ENCODE peak calls at places on chromosome 21, in eight cellular contexts. D, N, Z, S, A, C, L and Y are unnamed samples.

GRCh38 chr21:19048088-19048672 is 644.6 kb upstream of the TMPRSS15 start:
- DNase-seq in A (no peak), S (no peak), N (no peak), Z (no peak), D (no peak), L (no peak), C (no peak), Y (no peak)

GRCh38 chr21:17045214-17045835 is 467.5 kb upstream of the CXADR start:
- DNase-seq in N (no peak), Z (peak), C (peak), S (no peak), L (no peak), A (no peak), D (no peak), Y (no peak)

GRCh38 chr21:31728191-31728590 is 3.7 kb downstream of the SCAF4 start:
- DNase-seq in A (no peak), C (no peak), Z (no peak), N (no peak), D (no peak), S (no peak), L (no peak), Y (no peak)

GRCh38 chr21:35563885-35564451 is 496.4 kb downstream of the SETD4 start:
- DNase-seq in C (peak), D (peak), S (peak), Z (peak), L (no peak), N (no peak), A (peak), Y (no peak)

GRCh38 chr21:37620401-37620800 is 253.8 kb downstream of the DYRK1A start:
- DNase-seq in C (no peak), D (no peak), L (no peak), A (peak), S (no peak), Z (no peak), N (no peak), Y (no peak)

GRCh38 chr21:37087188-37087587 is 14.1 kb downstream of the TTC3 start:
- DNase-seq in N (no peak), A (no peak), C (peak), Z (peak), S (no peak), L (no peak), D (no peak), Y (no peak)

GRCh38 chr21:43603641-43604504 is 55.4 kb downstream of the HSF2BP start:
- DNase-seq in C (peak), N (no peak), S (no peak), L (no peak), D (no peak), A (no peak), Z (peak), Y (no peak)

GRCh38 chr21:25818156-25818950 is 83.6 kb downstream of the GABPA start:
- DNase-seq in C (no peak), L (no peak), S (no peak), N (no peak), A (no peak), D (no peak), Z (no peak), Y (no peak)

GRCh38 chr21:29849735-29850176 is 90.0 kb downstream of the GRIK1 start:
- DNase-seq in S (peak), A (peak), N (peak), D (no peak), L (no peak), Z (peak), C (peak), Y (peak)

GRCh38 chr21:43812139-43812821 is 22.9 kb downstream of the RRP1 start:
- DNase-seq in A (peak), D (no peak), N (peak), Z (peak), L (no peak), C (no peak), S (no peak), Y (peak)

GRCh38 chr21:30434033-30434631 is 4.1 kb downstream of the KRTAP13-4 start:
- DNase-seq in S (no peak), D (no peak), Z (peak), C (no peak), L (no peak), A (no peak), N (peak), Y (no peak)

GRCh38 chr21:46057710-46058241 is 40.1 kb upstream of the COL6A2 start:
- DNase-seq in C (no peak), Z (no peak), L (no peak), A (peak), N (no peak), D (no peak), S (no peak), Y (peak)

GRCh38 chr21:46055863-46056281 is 42.0 kb upstream of the COL6A2 start:
- DNase-seq in A (peak), N (no peak), L (no peak), Z (no peak), S (no peak), C (peak), D (no peak), Y (peak)

GRCh38 chr21:46054447-46054846 is 43.5 kb upstream of the COL6A2 start:
- DNase-seq in A (no peak), L (no peak), N (no peak), D (no peak), C (peak), S (no peak), Z (no peak), Y (peak)

GRCh38 chr21:46057111-46057709 is 40.7 kb upstream of the COL6A2 start:
- DNase-seq in C (no peak), Z (peak), N (no peak), S (no peak), A (peak), D (no peak), L (no peak), Y (peak)

GRCh38 chr21:46056450-46056903 is 41.4 kb upstream of the COL6A2 start:
- DNase-seq in D (peak), A (peak), L (no peak), S (peak), Z (peak), N (no peak), C (peak), Y (peak)
- TF ChIP-seq POLR2A in D (no peak), A (no peak), L (no peak), S (no peak), Z (no peak), N (no peak), C (peak), Y (no peak)

DNA sequence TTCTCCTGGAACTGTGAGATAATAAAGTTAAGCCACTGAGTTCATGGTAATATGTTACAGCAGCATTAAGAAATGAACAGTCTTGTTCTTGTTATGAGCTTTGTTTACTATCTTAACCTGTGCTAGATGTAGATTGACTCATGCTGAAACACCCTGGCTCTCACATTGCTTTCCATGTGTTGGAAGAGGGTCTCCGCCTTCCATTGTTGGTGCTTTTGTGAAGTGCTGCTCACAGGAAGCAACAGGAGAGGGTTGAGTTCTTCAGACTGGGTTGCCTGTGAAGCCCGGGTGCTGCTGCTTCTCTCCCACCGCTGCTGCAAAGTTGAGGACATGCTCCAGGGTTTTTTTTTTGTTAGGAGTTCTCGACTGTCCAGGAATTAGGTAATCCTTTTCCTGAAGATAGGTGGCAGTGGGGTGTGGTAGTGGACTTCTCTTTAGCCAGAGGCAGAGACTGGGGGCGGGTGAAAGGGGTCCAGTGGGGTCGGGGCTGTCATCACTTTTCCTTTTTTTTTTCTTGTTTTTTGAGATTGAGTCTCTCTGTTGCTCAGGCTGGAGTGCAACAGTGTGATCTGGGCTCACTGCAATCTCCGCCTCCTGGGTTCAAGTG is 28.7 kb upstream of the HMGN1 start:
- DNase-seq in L (no peak), Z (no peak), S (no peak), A (no peak), C (no peak), D (no peak), N (no peak), Y (no peak)
- TF ChIP-seq CTCF in L (no peak), Z (no peak), S (no peak), A (no peak), C (no peak), D (no peak), N (no peak), Y (no peak)

DNA sequence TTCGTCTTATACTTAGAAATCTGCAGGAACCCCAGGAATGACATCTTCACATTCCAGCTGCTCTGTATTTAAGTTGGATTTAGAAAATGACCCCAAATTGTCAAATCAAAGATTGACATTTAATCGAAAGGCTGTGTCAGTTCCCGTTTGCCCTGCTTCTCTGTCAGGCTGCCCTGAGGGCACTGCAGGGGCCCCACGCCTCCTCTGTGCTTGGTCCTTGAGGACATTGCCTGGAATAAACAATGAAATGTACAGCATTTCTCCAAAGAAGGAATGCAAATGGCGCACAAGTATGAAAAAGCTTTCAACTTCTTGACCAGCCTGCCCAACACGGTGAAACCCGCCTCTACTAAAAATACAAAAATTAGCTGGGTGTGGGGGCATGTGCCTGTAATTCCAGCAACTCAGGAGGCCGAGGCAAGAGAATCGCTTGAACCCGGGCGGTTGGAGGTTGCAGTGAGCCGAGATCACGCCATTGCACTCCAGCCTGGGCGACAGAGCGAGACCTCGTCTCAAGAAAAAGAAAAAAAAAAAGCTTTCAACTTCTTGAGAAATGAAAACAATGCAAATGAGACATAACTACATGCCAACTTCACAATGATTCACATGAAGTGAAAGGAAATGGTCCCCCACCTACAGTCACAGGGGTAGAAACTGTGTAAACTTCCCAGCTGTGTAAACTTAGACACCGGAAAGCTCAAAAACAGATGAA is 3.0 kb downstream of the TMPRSS3 start:
- DNase-seq in N (no peak), C (no peak), A (no peak), L (no peak), S (no peak), Z (no peak), D (no peak), Y (peak)
- H3K4me3 ChIP-seq in N (no peak), C (no peak), A (no peak), L (no peak), S (no peak), Z (no peak), D (no peak), Y (no peak)

DNA sequence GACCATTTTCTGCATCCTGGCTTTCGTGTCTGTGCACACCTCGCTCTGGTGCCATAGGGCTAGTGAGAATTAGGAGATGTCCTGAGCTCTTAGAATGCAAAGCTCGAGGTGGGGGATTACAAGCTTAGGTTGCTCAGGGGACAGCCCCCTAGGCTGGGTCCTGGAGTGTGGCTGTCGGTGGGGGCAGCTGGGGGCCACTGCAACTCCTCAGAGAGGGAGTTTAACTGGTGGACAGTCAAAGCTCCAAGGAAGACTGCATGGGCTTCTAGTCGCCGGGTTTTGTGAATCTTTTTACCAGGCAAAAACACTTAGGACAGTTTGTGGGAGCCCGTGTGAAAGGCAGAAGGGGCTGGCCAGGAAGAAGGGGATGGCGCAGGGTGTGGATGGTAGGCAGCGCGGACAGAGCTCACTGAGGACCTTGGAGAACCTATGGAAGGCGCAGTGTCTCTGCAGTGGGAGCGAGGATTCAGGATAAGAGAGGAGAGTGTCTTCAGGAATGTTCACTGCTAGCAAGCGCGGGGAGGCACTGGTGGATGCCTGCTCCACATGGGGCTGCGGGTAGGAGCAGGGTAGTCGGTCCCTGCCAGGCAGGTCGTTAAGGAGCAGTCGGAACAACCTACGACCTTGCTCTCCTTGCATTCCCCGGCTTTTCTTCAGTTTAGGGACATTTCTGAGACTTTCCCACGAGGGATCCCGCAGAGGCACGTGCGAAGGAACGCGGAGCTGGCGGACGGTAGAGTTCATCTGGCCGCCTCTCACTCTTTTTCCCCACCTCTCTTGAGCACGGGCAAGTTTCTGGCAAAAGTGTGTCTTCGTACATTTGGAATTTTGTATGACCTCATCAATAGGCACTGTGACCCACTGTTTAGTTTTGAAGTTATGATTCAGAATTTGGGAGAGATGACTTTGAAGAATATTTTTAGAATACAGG is 12.9 kb upstream of the KCNE1 start:
- DNase-seq in A (no peak), C (peak), Z (no peak), L (no peak), N (no peak), S (no peak), D (no peak), Y (no peak)
- TF ChIP-seq POLR2A in A (no peak), C (peak), Z (no peak), L (no peak), N (no peak), S (no peak), D (no peak), Y (peak)

GRCh38 chr21:41411449-41412089 is 14.5 kb upstream of the MX1 start:
- DNase-seq in C (no peak), Z (peak), D (no peak), L (no peak), A (peak), N (no peak), S (no peak), Y (no peak)
- TF ChIP-seq CTCF in C (no peak), Z (peak), D (no peak), L (peak), A (no peak), N (no peak), S (peak), Y (no peak)

DNA sequence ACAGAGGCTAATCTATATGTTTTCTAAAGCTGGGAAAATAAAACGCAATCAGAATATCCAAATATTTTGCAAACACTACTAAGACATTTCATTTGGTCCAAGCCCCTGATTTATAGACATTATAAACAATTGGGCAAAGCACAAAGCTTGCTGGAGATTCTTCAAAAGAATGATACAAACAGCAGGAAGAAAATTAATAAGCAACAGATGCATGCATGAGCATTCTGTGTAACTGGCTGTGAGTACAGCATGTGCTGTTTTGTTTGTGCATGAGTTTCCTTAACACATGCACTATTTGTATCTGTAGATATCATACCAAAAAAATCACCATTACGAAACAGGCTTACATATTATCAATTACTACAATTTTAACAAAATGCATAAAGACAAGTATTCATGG is 552.8 kb downstream of the LTN1 start:
- DNase-seq in L (no peak), D (no peak), N (no peak), C (peak), S (no peak), Z (no peak), A (no peak), Y (no peak)
- H3K4me3 ChIP-seq in L (no peak), D (no peak), N (no peak), C (no peak), S (no peak), Z (no peak), A (no peak), Y (no peak)

GRCh38 chr21:33641339-33642026 is at the start of gene CRYZL1:
- DNase-seq in S (peak), L (peak), A (peak), C (peak), D (peak), Z (peak), N (peak), Y (peak)
- TF ChIP-seq POLR2A in S (no peak), L (no peak), A (peak), C (peak), D (peak), Z (peak), N (peak), Y (peak)

GRCh38 chr21:45152265-45152746 is 77.9 kb downstream of the ADARB1 start:
- DNase-seq in C (no peak), N (no peak), Z (peak), A (no peak), L (no peak), D (no peak), S (peak), Y (no peak)
- TF ChIP-seq CTCF in C (peak), N (no peak), Z (peak), A (peak), L (no peak), D (peak), S (no peak), Y (no peak)